ENCODE peak calls at places on chromosomes 4 and X, in four cellular contexts. One of them, this sample, is unnamed.

GRCh38 chrX:66892004-66892403 is 253.1 kb upstream of the EDA2R start:
- DNase-seq in T follicular helper cell: no peak
- DNase-seq in kidney tubule cell: no peak
- DNase-seq in WERI-Rb-1: no peak
- DNase-seq in this sample: no peak

GRCh38 chrX:120795301-120795700 is 80.4 kb downstream of the CT47B1 start:
- DNase-seq in kidney tubule cell: no peak
- DNase-seq in WERI-Rb-1: no peak
- DNase-seq in T follicular helper cell: no peak
- DNase-seq in this sample: peak; percentile 0

GRCh38 chr4:125727931-125728330 is 413.2 kb downstream of the FAT4 start:
- DNase-seq in WERI-Rb-1: no peak
- DNase-seq in kidney tubule cell: no peak
- DNase-seq in T follicular helper cell: no peak
- DNase-seq in this sample: no peak

GRCh38 chr4:61068745-61069144 is 131.4 kb upstream of the ADGRL3 start:
- DNase-seq in kidney tubule cell: no peak
- DNase-seq in T follicular helper cell: no peak
- DNase-seq in WERI-Rb-1: no peak
- DNase-seq in this sample: no peak

GRCh38 chr4:148632476-148632875 is 190.3 kb upstream of the NR3C2 start:
- DNase-seq in kidney tubule cell: no peak
- DNase-seq in WERI-Rb-1: no peak
- DNase-seq in T follicular helper cell: no peak
- DNase-seq in this sample: no peak

GRCh38 chr4:74365761-74366160 is 816 bp downstream of the EREG start:
- DNase-seq in T follicular helper cell: no peak
- DNase-seq in WERI-Rb-1: no peak
- DNase-seq in kidney tubule cell: peak; percentile 8
- DNase-seq in this sample: no peak

GRCh38 chr4:52869196-52869595 is 7.1 kb downstream of the RASL11B start:
- DNase-seq in kidney tubule cell: no peak
- DNase-seq in T follicular helper cell: no peak
- DNase-seq in WERI-Rb-1: peak; percentile 50
- DNase-seq in this sample: peak; percentile 53

GRCh38 chr4:87465739-87466366 is 43.5 kb downstream of the NUDT9 start:
- DNase-seq in WERI-Rb-1: no peak
- DNase-seq in kidney tubule cell: peak; percentile 57
- DNase-seq in T follicular helper cell: no peak
- DNase-seq in this sample: no peak

GRCh38 chr4:1246901-1247810 is 1.8 kb downstream of the CTBP1 start:
- DNase-seq in T follicular helper cell: no peak
- DNase-seq in WERI-Rb-1: peak; percentile 20
- DNase-seq in kidney tubule cell: peak; percentile 14
- DNase-seq in this sample: no peak

GRCh38 chr4:151810476-151810875 is 49.7 kb upstream of the GATB start:
- DNase-seq in T follicular helper cell: no peak
- DNase-seq in WERI-Rb-1: no peak
- DNase-seq in kidney tubule cell: no peak
- DNase-seq in this sample: no peak

GRCh38 chrX:11531226-11531625 is 134.5 kb downstream of the ARHGAP6 start:
- DNase-seq in T follicular helper cell: no peak
- DNase-seq in kidney tubule cell: no peak
- DNase-seq in WERI-Rb-1: no peak
- DNase-seq in this sample: no peak

GRCh38 chrX:102651242-102651967 is at the start of gene GPRASP1:
- DNase-seq in kidney tubule cell: peak; percentile 1
- DNase-seq in WERI-Rb-1: peak; percentile 67
- DNase-seq in T follicular helper cell: peak; percentile 61
- DNase-seq in this sample: peak; percentile 33

GRCh38 chrX:52821079-52821760 is 10.1 kb downstream of the XAGE5 start:
- DNase-seq in T follicular helper cell: no peak
- DNase-seq in WERI-Rb-1: no peak
- DNase-seq in kidney tubule cell: peak; percentile 8
- DNase-seq in this sample: no peak

GRCh38 chr4:126708716-126709115 is 924.0 kb upstream of the INTU start:
- DNase-seq in WERI-Rb-1: no peak
- DNase-seq in kidney tubule cell: no peak
- DNase-seq in T follicular helper cell: no peak
- DNase-seq in this sample: no peak

GRCh38 chr4:40309250-40309774 is 25.8 kb upstream of the CHRNA9 start:
- DNase-seq in WERI-Rb-1: peak; percentile 92
- DNase-seq in T follicular helper cell: peak; percentile 89
- DNase-seq in kidney tubule cell: peak; percentile 84
- DNase-seq in this sample: peak; percentile 64

GRCh38 chr4:20194079-20195013 is 57.4 kb upstream of the SLIT2 start:
- DNase-seq in T follicular helper cell: no peak
- DNase-seq in WERI-Rb-1: no peak
- DNase-seq in kidney tubule cell: peak; percentile 67
- DNase-seq in this sample: no peak

GRCh38 chr4:139556735-139557505 is 901 bp upstream of the SETD7 start:
- DNase-seq in WERI-Rb-1: peak; percentile 63
- DNase-seq in T follicular helper cell: peak; percentile 40
- DNase-seq in kidney tubule cell: peak; percentile 65
- DNase-seq in this sample: peak; percentile 34

GRCh38 chrX:40085086-40085551 is 12.6 kb downstream of the BCOR start:
- DNase-seq in T follicular helper cell: no peak
- DNase-seq in WERI-Rb-1: no peak
- DNase-seq in kidney tubule cell: peak; percentile 33
- DNase-seq in this sample: peak; percentile 64